ENCODE peak calls at places on chromosome 20, in four cellular contexts. Y, T, W and H are unnamed samples.

GRCh38 chr20:5786930-5787826 is 37.0 kb downstream of the SHLD1 start:
- DNase-seq in Y (no peak), T (no peak), W (no peak), H (peak; percentile 52)

GRCh38 chr20:25750765-25751696 is 54.4 kb upstream of the ZNF337 start:
- DNase-seq in Y (peak; percentile 45), T (peak; percentile 13), W (peak; percentile 7), H (peak; percentile 67)

GRCh38 chr20:41406307-41406706 is 39.7 kb upstream of the EMILIN3 start:
- DNase-seq in Y (no peak), T (no peak), W (no peak), H (no peak)

GRCh38 chr20:32535953-32536823 is 48.9 kb downstream of the NOL4L start:
- DNase-seq in Y (peak; percentile 68), T (peak; percentile 48), W (no peak), H (peak; percentile 90)

GRCh38 chr20:48685300-48685699 is 142.5 kb downstream of the PREX1 start:
- DNase-seq in Y (no peak), T (no peak), W (no peak), H (no peak)

GRCh38 chr20:63580796-63581461 is 6.9 kb upstream of the HELZ2 start:
- DNase-seq in Y (peak; percentile 69), T (no peak), W (peak; percentile 32), H (no peak)

GRCh38 chr20:63002511-63002910 is 4.3 kb downstream of the BHLHE23 start:
- DNase-seq in Y (no peak), T (no peak), W (no peak), H (no peak)

GRCh38 chr20:13102689-13103088 is 93.9 kb downstream of the SPTLC3 start:
- DNase-seq in Y (no peak), T (no peak), W (no peak), H (no peak)

GRCh38 chr20:20731000-20731944 is 18.8 kb upstream of the RALGAPA2 start:
- DNase-seq in Y (no peak), T (no peak), W (no peak), H (no peak)

GRCh38 chr20:14633507-14633906 is 296.1 kb upstream of the FLRT3 start:
- DNase-seq in Y (no peak), T (no peak), W (no peak), H (no peak)

GRCh38 chr20:20547221-20547875 is 165.1 kb downstream of the RALGAPA2 start:
- DNase-seq in Y (no peak), T (no peak), W (no peak), H (no peak)

GRCh38 chr20:60055740-60056139 is 97.5 kb downstream of the CDH26 start:
- DNase-seq in Y (peak; percentile 22), T (peak; percentile 22), W (no peak), H (no peak)

GRCh38 chr20:21517566-21518277 is 3.9 kb upstream of the NKX2-2 start:
- DNase-seq in Y (no peak), T (no peak), W (no peak), H (no peak)

GRCh38 chr20:34249291-34249690 is 8.1 kb downstream of the ASIP start:
- DNase-seq in Y (no peak), T (no peak), W (no peak), H (no peak)

GRCh38 chr20:2133318-2134183 is 31.9 kb downstream of the STK35 start:
- DNase-seq in Y (no peak), T (no peak), W (no peak), H (no peak)